ENCODE peak calls at places on chromosomes 6 and 20, in four cellular contexts. K, A, L and V are unnamed samples.

GRCh38 chr6:42378536-42378935 is 73.2 kb downstream of the TRERF1 start:
- DNase-seq in K (no peak), A (no peak), L (no peak), V (no peak)

GRCh38 chr6:98775205-98775604 is 59.2 kb upstream of the POU3F2 start:
- DNase-seq in K (no peak), A (no peak), L (no peak), V (no peak)

GRCh38 chr6:31626952-31627351 is 6.4 kb downstream of the PRRC2A start:
- DNase-seq in K (no peak), A (no peak), L (no peak), V (no peak)

GRCh38 chr6:21752054-21752811 is 158.7 kb downstream of the SOX4 start:
- DNase-seq in K (no peak), A (no peak), L (no peak), V (no peak)

GRCh38 chr6:110554966-110555460 is 78.6 kb upstream of the SLC22A16 start:
- DNase-seq in K (no peak), A (no peak), L (no peak), V (no peak)

GRCh38 chr20:3239026-3239866 is at the start of gene SLC4A11:
- DNase-seq in K (peak; percentile 77), A (peak; percentile 86), L (peak; percentile 33), V (no peak)

GRCh38 chr6:156359912-156360311 is 417.3 kb upstream of the ARID1B start:
- DNase-seq in K (no peak), A (no peak), L (no peak), V (no peak)

GRCh38 chr6:92779758-92780157 is 639.6 kb downstream of the EPHA7 start:
- DNase-seq in K (no peak), A (peak; percentile 26), L (peak; percentile 63), V (no peak)

GRCh38 chr6:132684267-132684666 is 25.3 kb upstream of the TAAR1 start:
- DNase-seq in K (no peak), A (no peak), L (peak; percentile 34), V (no peak)

GRCh38 chr6:34538581-34538980 is 17.5 kb downstream of the SPDEF start:
- DNase-seq in K (no peak), A (no peak), L (no peak), V (no peak)

GRCh38 chr20:37294262-37294981 is 5.0 kb downstream of the MANBAL start:
- DNase-seq in K (no peak), A (no peak), L (peak; percentile 77), V (no peak)

GRCh38 chr6:34102099-34102656 is 43.7 kb downstream of the GRM4 start:
- DNase-seq in K (peak; percentile 11), A (no peak), L (no peak), V (no peak)

GRCh38 chr6:109059148-109059547 is 35.5 kb downstream of the SESN1 start:
- DNase-seq in K (no peak), A (no peak), L (peak; percentile 28), V (no peak)

GRCh38 chr20:33827629-33828325 is 16.6 kb downstream of the CHMP4B start:
- DNase-seq in K (no peak), A (no peak), L (peak; percentile 34), V (no peak)

GRCh38 chr20:23445596-23446217 is 6.2 kb downstream of the CSTL1 start:
- DNase-seq in K (no peak), A (no peak), L (peak; percentile 83), V (no peak)

GRCh38 chr20:50427740-50428462 is 82.3 kb upstream of the PTPN1 start:
- DNase-seq in K (no peak), A (peak; percentile 29), L (no peak), V (peak; percentile 85)

GRCh38 chr6:139027620-139028182 is 844 bp upstream of the ABRACL start:
- DNase-seq in K (peak; percentile 44), A (peak; percentile 26), L (peak; percentile 63), V (no peak)

GRCh38 chr6:156169361-156169760 is 607.8 kb upstream of the ARID1B start:
- DNase-seq in K (no peak), A (no peak), L (no peak), V (no peak)

GRCh38 chr6:21588812-21589811 is 4.4 kb upstream of the SOX4 start:
- DNase-seq in K (peak; percentile 91), A (peak; percentile 90), L (peak; percentile 90), V (peak; percentile 91)

GRCh38 chr6:28474441-28475219 is 31.3 kb upstream of the ZSCAN23 start:
- DNase-seq in K (no peak), A (no peak), L (peak; percentile 92), V (no peak)

GRCh38 chr20:3423126-3423525 is 15.7 kb upstream of the DNAAF9 start:
- DNase-seq in K (no peak), A (no peak), L (no peak), V (no peak)

GRCh38 chr6:20564269-20564668 is 30.0 kb downstream of the CDKAL1 start:
- DNase-seq in K (no peak), A (no peak), L (peak; percentile 27), V (no peak)

GRCh38 chr20:36919715-36920333 is 31.7 kb downstream of the SAMHD1 start:
- DNase-seq in K (no peak), A (no peak), L (peak; percentile 74), V (no peak)

GRCh38 chr6:37456816-37457560 is 24.0 kb downstream of the CMTR1 start:
- DNase-seq in K (no peak), A (no peak), L (peak; percentile 82), V (peak; percentile 71)
- H3K4me1 ChIP-seq in K (peaks cover 6% of the 10 kb centered on the region), A (no peaks in the 10 kb centered on the region), L (peaks cover 7% of the 10 kb centered on the region), V (peaks cover 54% of the 10 kb centered on the region)

DNA sequence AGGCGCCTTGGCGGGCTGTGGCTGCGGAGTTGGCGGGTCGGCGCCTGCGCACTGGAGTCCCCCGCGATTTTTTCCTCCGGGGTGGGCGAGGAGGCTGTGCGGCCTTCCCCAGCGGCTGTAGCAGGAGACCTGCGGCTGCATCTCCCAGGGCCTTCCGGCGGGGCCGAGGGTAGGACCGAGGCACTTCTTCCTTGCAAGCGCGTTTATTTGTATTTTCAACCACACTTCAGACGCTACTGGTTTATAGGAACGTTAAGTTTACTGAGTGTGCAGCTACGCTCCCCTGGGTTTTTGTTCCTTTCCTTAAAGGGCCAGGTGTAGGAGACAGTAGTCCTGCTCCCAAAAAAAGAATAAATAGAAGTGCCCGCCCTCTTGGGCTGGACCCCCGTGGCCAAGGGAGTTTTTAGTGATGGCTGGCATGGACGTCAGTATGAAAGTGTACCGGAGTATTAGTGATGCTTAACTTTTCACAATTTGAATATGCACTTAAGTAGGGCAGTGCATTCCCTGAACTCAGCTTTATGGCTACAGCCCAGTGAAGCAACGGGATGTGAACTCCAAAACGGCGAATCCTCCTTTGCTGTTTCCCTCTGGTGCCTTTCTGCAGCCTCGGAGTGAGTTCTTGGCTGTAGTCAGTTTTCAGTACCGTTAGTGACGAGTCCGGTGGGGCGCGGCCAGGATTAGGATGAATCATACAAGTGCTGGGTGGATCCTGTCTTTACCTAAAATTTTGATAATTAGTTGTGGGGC is 971 bp upstream of the FBXO5 start:
- DNase-seq in K (peak; percentile 95), A (peak; percentile 95), L (peak; percentile 78), V (peak; percentile 96)
- TF ChIP-seq POLR2A in K (peak; percentile 38), A (no peak), L (peak; percentile 63), V (peak; percentile 29)

DNA sequence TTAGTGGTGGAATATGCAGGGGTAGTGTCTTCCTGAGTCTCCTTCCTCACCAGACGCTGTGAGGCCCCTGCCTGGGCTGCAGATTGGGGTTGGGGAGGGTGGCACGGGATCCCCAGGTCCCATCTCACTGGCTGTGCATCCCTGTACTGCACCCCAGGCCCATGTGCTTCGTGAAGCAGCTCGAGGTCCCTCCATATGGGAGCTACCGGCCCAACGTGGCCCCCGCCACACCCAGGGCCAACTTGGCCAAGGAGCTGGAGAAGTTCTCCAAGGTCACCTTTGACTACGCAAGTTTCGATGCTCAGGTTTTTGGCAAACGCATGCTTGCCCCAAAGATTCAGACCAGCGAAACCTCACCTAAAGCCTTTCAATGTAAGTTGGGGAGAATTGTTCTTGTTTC is 38.6 kb upstream of the PCMTD2 start:
- DNase-seq in K (no peak), A (no peak), L (no peak), V (no peak)
- H3K4me1 ChIP-seq in K (peaks cover 8% of the 10 kb centered on the region), A (peaks cover 17% of the 10 kb centered on the region), L (peaks cover 6% of the 10 kb centered on the region), V (peaks cover 25% of the 10 kb centered on the region)

DNA sequence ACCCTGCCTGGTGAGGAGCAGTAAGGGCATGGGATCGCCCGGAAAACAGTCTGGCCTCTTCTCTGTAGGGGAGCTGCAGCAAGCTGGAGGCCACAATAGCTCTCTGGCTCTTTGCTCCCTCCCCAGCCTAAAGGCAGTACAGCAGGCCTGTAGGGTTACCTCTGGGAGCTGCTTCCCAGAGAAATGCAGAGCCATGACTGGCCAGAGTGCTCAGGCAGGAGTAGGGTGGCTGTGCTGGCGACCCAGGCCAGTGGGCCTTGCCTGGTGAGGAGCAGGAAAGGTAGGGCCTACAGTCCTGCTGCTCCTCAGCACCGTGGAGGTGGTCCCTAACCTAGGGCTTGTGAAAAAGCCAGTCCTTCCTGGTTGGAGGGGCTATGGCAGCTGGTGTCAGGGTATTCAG is 129.9 kb upstream of the CHD6 start:
- DNase-seq in K (no peak), A (no peak), L (no peak), V (no peak)
- TF ChIP-seq POLR2A in K (no peak), A (no peak), L (no peak), V (no peak)

GRCh38 chr6:106112446-106112845 is 26.3 kb downstream of the PRDM1 start:
- DNase-seq in K (no peak), A (no peak), L (peak; percentile 51), V (no peak)

GRCh38 chr6:106116125-106116524 is 30.0 kb downstream of the PRDM1 start:
- DNase-seq in K (no peak), A (peak; percentile 57), L (peak; percentile 13), V (no peak)

GRCh38 chr6:106114492-106114891 is 28.4 kb downstream of the PRDM1 start:
- DNase-seq in K (no peak), A (no peak), L (no peak), V (no peak)

GRCh38 chr6:106115231-106115630 is 29.1 kb downstream of the PRDM1 start:
- DNase-seq in K (no peak), A (no peak), L (no peak), V (no peak)

DNA sequence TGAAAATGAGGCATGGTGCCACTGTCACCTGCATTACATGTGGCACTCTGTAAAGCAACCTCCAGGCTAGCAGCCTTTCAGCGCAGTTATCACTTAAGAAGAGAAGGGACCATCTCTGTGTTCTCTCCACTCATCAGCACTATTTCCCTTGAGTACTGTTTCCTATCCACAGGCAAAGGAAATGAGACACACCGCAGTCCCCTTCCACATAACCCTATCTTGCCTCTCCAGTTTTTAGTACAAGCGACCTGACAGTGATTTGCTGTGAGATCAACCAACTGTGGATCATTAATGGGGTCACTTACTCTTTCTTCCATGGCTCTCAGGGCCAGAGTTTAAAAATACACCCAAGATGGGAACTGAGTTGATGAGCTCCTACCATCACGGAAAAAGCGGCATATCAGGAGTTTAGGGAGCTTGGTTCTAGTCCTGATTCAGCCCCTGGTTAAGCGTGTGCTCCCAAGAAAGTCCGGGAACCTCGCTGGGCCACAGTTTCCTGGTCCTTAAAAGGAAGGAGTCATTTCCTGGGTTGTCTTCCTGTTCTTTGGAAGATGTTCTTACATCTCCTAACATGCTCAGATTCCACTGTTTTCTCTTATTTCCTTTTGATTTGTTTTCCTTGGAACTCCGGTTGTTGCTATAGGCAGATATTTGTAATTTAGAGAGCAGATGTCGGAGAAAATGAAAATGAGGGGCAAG is 27.3 kb downstream of the PRDM1 start:
- DNase-seq in K (no peak), A (no peak), L (no peak), V (no peak)
- H3K4me1 ChIP-seq in K (peaks cover 9% of the 10 kb centered on the region), A (peaks cover 15% of the 10 kb centered on the region), L (peaks cover 4% of the 10 kb centered on the region), V (no peaks in the 10 kb centered on the region)

GRCh38 chr6:32982084-32982701 is 13.8 kb downstream of the BRD2 start:
- DNase-seq in K (no peak), A (no peak), L (no peak), V (no peak)
- TF ChIP-seq POLR2A in K (no peak), A (no peak), L (peak; percentile 33), V (no peak)